ENCODE peak calls at places on chromosome 7, in four cellular contexts. K is right lobe of liver; E is CD4-positive, CD25-positive, alpha-beta regulatory T cell; V is K562. Y is an unnamed sample.

GRCh38 chr7:21972397-21972784 is 26.7 kb upstream of the CDCA7L start:
- ATAC-seq in K (no peak), E (no peak), V (no peak), Y (no peak)

GRCh38 chr7:70238171-70238575 is 639.9 kb downstream of the AUTS2 start:
- ATAC-seq in K (no peak), E (no peak), V (no peak), Y (peak)

GRCh38 chr7:40749877-40750276 is 615.1 kb downstream of the SUGCT start:
- ATAC-seq in K (no peak), E (no peak), V (no peak), Y (no peak)

GRCh38 chr7:102993532-102994029 is 80.8 kb downstream of the LRRC17 start:
- ATAC-seq in K (no peak), E (no peak), V (no peak), Y (no peak)

GRCh38 chr7:79293655-79294142 is 159.8 kb downstream of the MAGI2 start:
- ATAC-seq in K (peak), E (no peak), V (no peak), Y (no peak)

GRCh38 chr7:30047124-30047523 is 18.9 kb downstream of the PLEKHA8 start:
- ATAC-seq in K (no peak), E (no peak), V (no peak), Y (no peak)

GRCh38 chr7:1368682-1369571 is 90.3 kb downstream of the MICALL2 start:
- ATAC-seq in K (no peak), E (peak), V (peak), Y (no peak)

GRCh38 chr7:74599251-74599650 is 58.3 kb upstream of the GTF2I start:
- ATAC-seq in K (no peak), E (no peak), V (no peak), Y (peak)

GRCh38 chr7:23211542-23211941 is 29.7 kb downstream of the NUP42 start:
- ATAC-seq in K (no peak), E (no peak), V (peak), Y (no peak)

GRCh38 chr7:139776486-139777303 is 1.1 kb downstream of the HIPK2 start:
- ATAC-seq in K (peak), E (no peak), V (peak), Y (no peak)

GRCh38 chr7:137968890-137969289 is 33.0 kb downstream of the CREB3L2 start:
- ATAC-seq in K (no peak), E (no peak), V (no peak), Y (no peak)

GRCh38 chr7:139869886-139870285 is 40.8 kb downstream of the TBXAS1 start:
- ATAC-seq in K (no peak), E (no peak), V (no peak), Y (no peak)

GRCh38 chr7:140276001-140276400 is 99.2 kb upstream of the KDM7A start:
- ATAC-seq in K (no peak), E (no peak), V (no peak), Y (no peak)